ENCODE peak calls at places on chromosomes 11 and 22, in four cellular contexts. B, U, Q and N are unnamed samples. For H4K20me1, the result is how much of the 10 kb centered on the place peaks cover.

GRCh38 chr22:32206774-32207758 is 2.2 kb upstream of the RFPL2 start:
- DNase-seq in B (peak), U (peak), Q (no peak), N (peak)

GRCh38 chr11:65184146-65184545 is 2.4 kb downstream of the CAPN1 start:
- DNase-seq in B (peak), U (no peak), Q (no peak), N (no peak)

GRCh38 chr11:116194156-116194904 is 578.5 kb downstream of the BUD13 start:
- DNase-seq in B (no peak), U (no peak), Q (no peak), N (no peak)

GRCh38 chr11:68598816-68599653 is 85.3 kb upstream of the GAL start:
- DNase-seq in B (peak), U (no peak), Q (no peak), N (no peak)

GRCh38 chr11:134224710-134225662 is 515 bp downstream of the VPS26B start:
- DNase-seq in B (no peak), U (peak), Q (no peak), N (peak)

GRCh38 chr11:71235719-71236118 is 16.7 kb downstream of the SHANK2 start:
- DNase-seq in B (no peak), U (no peak), Q (no peak), N (peak)

GRCh38 chr11:29093416-29093815 is 923.4 kb downstream of the KCNA4 start:
- DNase-seq in B (no peak), U (peak), Q (no peak), N (no peak)

GRCh38 chr22:23495614-23496444 is 84.3 kb downstream of the IGLL1 start:
- DNase-seq in B (peak), U (no peak), Q (no peak), N (no peak)

GRCh38 chr11:2791139-2791520 is 91.3 kb upstream of the KCNQ1OT1 start:
- DNase-seq in B (peak), U (no peak), Q (no peak), N (no peak)

GRCh38 chr11:78795862-78796261 is 221.2 kb upstream of the NARS2 start:
- DNase-seq in B (no peak), U (no peak), Q (no peak), N (no peak)

GRCh38 chr11:65505434-65506315 is 6.8 kb downstream of the MALAT1 start:
- DNase-seq in B (no peak), U (no peak), Q (no peak), N (no peak)

GRCh38 chr11:3796796-3797328 is 492 bp downstream of the NUP98 start:
- DNase-seq in B (no peak), U (peak), Q (no peak), N (no peak)

GRCh38 chr22:44555597-44555996 is 57.6 kb upstream of the RTL6 start:
- DNase-seq in B (no peak), U (no peak), Q (no peak), N (no peak)

GRCh38 chr11:60750911-60751310 is 5.8 kb upstream of the MS4A15 start:
- DNase-seq in B (no peak), U (no peak), Q (no peak), N (no peak)

GRCh38 chr11:23973244-23973643 is 523.6 kb upstream of the LUZP2 start:
- DNase-seq in B (no peak), U (no peak), Q (no peak), N (no peak)

DNA sequence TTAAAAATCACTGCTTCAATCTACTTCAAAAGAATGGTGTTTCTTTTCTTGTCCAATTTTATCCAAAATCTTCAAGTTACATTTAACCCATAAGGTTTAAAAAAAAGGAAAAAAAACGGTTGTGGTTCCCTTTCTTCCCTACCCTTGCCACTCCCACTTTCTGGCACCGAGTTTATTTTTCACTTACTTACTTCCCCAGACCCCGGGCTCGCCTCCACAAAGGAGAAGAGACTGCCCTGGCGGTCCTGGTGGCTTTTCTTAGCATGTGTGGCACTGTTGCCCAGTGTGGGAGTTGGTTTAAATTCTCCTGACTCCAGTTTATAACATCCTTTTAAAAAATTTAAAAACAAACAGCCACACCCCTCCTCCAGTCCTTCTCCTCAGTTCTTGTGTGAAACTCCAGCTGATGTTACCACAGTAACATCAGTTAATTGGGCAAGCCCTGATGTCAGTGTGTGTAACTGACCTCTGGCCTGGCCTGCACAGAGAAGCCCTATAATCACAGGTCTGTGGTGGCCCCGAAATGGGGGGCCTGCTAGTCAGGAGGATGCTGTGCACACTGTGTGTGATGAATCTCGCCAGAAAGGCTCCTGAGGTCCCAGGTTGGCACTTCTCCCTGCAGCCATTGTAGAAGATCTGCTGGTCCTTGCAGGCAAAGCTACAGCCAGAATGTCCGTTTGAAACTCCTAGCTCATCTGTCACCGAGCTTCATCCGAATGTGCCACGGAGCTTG is 7.8 kb downstream of the YDJC start:
- DNase-seq in B (no peak), U (no peak), Q (no peak), N (peak)
- H4K20me1 ChIP-seq in B (under half), U (under half), Q (under half), N (half or more)

DNA sequence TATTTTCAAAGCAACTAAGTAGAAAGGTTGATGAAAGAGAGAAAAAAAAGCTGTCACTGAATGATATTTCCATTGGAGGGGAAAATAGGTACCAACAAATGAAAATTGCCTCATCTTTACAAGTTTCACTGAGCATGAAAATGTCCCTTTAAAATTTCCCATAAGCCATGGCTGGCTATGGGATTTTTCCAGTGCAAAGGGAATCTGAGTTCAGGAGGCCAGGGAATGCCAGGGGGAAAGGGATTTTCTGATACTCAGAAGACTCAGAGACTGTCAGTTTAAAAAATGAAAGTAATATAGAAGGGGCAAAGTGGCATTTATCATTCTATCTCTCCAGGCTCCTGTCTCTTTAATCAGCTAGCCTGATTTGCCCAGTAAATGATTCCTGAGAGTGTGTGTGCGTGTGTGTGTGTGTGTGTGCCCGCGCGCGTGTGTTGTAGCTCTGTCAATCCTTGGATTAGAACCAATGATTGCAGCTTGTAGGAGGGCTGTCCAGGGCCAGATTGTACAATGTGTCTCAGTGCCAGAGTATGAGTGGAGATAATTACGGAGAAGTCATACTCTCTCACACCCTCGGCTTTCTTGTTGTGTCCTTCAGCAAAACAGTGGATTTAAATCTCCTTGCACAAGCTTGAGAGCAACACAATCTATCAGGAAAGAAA is at the start of gene NTM:
- DNase-seq in B (no peak), U (no peak), Q (no peak), N (peak)
- TF ChIP-seq TCF12 in B (no peak), U (no peak), Q (no peak), N (no peak)

GRCh38 chr11:119368121-119369034 is 13.1 kb downstream of the USP2 start:
- DNase-seq in B (no peak), U (peak), Q (no peak), N (peak)

GRCh38 chr11:119367661-119368120 is 13.8 kb downstream of the USP2 start:
- DNase-seq in B (no peak), U (no peak), Q (no peak), N (no peak)

GRCh38 chr11:119369035-119369925 is 12.2 kb downstream of the USP2 start:
- DNase-seq in B (no peak), U (peak), Q (no peak), N (peak)

GRCh38 chr11:119365071-119365591 is 16.4 kb downstream of the USP2 start:
- DNase-seq in B (no peak), U (no peak), Q (no peak), N (no peak)

DNA sequence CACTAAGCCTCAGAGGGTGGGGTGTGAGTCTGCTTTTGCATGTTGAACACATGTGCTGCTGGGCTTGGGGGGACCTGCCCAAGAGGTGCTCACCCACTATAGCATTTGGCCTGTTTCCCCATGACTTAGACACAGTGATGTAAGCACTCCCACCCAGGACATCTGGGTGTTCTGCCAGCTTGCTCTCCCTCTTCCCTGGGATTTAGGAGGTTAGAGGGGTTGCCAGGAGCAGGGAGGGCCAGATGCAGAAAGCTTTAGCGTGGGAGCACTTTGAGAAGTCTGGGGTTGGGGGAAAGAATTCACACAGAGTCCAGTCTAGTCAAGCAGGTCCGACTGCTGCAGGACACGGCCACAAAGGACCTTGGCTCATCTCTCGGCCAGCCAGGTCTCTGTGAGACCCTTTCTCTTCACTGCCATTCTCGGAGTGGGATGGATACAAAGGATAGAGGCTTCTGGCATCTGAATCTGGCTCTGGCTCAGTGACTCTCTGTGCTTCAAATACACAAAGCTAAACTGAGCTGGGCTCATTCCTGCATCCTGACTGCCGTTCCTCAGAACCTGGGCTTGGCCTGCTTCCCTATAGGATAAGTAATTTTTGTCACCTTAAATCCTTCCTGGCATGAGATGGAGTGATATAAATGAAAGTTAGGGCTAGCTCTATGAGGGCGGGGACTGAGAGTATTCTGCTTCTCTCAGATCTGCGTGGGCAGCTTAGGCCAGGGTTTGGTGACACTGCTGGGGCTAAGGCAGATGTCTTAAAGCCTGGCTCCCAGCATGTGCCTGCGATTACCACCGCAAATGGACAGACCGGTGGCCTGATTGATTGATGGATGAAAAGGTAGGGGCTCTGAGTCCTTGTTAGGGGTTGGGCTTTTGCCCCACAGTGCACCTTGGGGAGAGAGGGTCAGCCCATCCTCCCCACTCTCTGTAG is 14.5 kb downstream of the USP2 start:
- DNase-seq in B (no peak), U (no peak), Q (no peak), N (no peak)
- TF ChIP-seq MAX in B (no peak), U (no peak), Q (no peak), N (no peak)

GRCh38 chr11:119726585-119727522 is 2.1 kb downstream of the NECTIN1 start:
- DNase-seq in B (peak), U (no peak), Q (no peak), N (no peak)

GRCh38 chr11:119723952-119724325 is 5.1 kb downstream of the NECTIN1 start:
- DNase-seq in B (no peak), U (no peak), Q (no peak), N (no peak)

GRCh38 chr11:119726150-119726553 is 2.8 kb downstream of the NECTIN1 start:
- DNase-seq in B (peak), U (no peak), Q (no peak), N (no peak)

GRCh38 chr11:119723243-119723951 is 5.6 kb downstream of the NECTIN1 start:
- DNase-seq in B (no peak), U (no peak), Q (no peak), N (no peak)

DNA sequence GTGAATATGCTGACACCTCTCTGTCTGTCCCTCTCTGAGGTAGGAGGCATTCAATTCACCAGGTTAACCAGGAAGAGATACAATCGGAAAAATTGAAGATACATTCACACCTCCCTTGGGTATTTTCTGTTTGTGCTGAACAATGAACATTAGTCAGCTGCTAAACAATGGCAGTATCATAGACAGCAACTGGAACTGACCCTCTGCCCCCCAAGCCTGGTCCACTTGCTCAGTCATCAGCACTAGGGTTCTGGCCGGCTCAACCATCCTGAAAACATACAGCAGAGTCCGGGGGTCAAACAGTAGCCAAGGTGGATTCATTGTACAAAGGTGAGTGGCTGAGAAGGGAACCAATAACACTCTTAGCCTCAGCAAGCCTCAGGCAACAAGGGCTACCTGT is 4.0 kb downstream of the NECTIN1 start:
- DNase-seq in B (no peak), U (no peak), Q (no peak), N (no peak)
- H4K20me1 ChIP-seq in B (under half), U (under half), Q (under half), N (under half)

DNA sequence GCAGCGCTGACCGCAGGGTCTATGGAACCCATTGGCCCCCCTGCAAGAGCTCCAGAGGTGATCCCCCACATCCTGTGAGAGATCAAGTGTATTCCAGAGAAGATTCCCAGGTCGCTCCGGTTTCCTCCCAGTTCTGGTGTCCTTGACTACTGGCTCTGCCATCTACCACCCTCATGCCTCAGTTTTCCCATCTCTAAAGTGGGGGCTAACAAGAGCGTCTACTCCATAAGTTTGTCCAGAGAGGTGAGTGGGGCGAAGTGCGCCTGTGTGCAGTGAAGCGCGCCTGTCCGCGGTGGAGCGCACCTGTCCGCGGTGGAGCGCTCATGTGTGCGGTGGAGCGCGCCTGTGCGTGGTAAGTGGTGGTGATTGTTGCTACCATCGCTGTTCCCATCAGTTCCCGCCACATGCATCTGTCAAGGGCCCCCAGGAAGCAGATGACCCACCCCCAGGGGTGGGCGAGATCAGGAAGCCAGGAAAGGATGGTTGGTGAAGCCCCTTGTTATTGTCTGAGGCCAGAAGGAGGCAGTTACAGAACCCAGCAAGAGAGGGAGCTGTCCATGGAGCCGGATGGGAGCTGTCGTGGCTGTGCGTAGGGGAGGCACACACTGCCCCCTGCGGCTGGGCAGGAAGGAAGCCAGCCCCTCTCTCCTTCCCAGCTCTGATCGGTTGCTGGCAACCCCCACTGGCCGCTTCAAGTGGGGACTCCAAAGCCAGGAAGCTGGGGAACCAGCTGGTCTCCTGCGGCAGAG is 73.2 kb upstream of the FGF3 start:
- DNase-seq in B (peak), U (peak), Q (no peak), N (peak)
- TF ChIP-seq TCF12 in B (no peak), U (no peak), Q (no peak), N (no peak)

DNA sequence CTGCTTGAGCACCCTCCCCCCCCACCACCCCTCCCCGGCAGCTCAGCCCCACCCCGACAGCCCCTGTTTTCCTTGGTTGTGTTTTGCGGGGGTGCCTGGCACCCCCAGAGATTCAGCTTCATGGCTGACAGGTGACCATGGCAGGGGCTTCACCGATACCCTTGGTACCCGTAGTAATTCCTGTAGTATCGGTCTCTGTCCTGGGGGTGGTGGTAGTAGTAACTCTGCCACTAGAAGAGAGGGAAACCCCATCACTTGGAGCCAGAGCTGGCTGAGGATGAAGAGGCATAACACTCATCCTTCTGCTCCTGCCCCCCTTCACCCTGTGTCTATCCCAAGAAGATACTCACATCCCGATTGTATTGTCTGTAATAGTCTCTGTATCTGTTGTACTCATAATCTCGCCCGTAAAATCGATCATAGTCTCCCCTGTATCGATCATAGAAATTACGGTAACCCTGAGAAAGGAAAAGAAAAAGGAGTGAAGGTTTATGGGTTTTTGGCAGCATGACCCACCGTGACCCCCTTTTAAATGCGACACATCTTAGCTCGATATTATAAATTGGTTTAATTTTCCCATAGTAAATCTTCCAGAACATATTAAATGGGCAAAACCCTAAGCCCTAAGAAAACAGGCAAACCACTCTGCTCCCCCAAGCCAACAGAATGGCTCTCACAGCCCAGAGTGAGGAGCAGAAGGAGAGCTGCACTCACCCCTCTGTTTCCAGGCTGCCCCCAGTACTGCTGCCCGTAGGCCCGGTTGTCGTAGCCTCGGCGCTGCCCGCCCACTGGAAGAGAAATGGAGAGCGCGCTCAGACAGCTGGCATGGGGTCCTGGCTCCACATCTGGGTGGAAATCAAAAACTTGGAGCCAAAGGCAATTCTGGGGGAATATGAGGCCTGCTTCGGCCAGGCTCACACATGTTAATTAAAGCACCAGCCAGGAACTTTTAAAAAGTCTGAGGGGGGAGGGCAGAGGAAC is 8.0 kb downstream of the GNG3 start:
- DNase-seq in B (no peak), U (no peak), Q (no peak), N (peak)
- TF ChIP-seq MAX in B (no peak), U (no peak), Q (no peak), N (no peak)